ENCODE peak calls at places on chromosome 5, in eight cellular contexts. E is fibroblast of lung; G is colonic mucosa; C is gastrocnemius medialis; B is CD4-positive, alpha-beta T cell; T is pancreas; X is IMR-90; F is psoas muscle. A is an unnamed sample.

GRCh38 chr5:165130656-165131055 is 1625.2 kb downstream of the MAT2B start:
- DNase-seq in E (peak; percentile 16), G (no peak), C (no peak), B (no peak), T (no peak), X (peak; percentile 11), F (no peak), A (no peak)

GRCh38 chr5:89204766-89205165 is 321.8 kb upstream of the MEF2C start:
- DNase-seq in E (peak; percentile 40), G (no peak), C (no peak), B (no peak), T (no peak), X (no peak), F (no peak), A (no peak)

GRCh38 chr5:68883441-68883840 is 210.4 kb upstream of the SLC30A5 start:
- DNase-seq in E (no peak), G (no peak), C (no peak), B (no peak), T (peak; percentile 34), X (no peak), F (no peak), A (no peak)

GRCh38 chr5:39427225-39427624 is 2.4 kb upstream of the DAB2 start:
- DNase-seq in E (peak; percentile 30), G (no peak), C (no peak), B (no peak), T (no peak), X (peak; percentile 66), F (no peak), A (no peak)

GRCh38 chr5:32355694-32356093 is 43.0 kb upstream of the MTMR12 start:
- DNase-seq in E (peak; percentile 42), G (no peak), C (no peak), B (no peak), T (no peak), X (no peak), F (no peak), A (no peak)

GRCh38 chr5:41507501-41507900 is 2.9 kb downstream of the PLCXD3 start:
- DNase-seq in E (no peak), G (no peak), C (no peak), B (no peak), T (no peak), X (no peak), F (no peak), A (no peak)

GRCh38 chr5:22250528-22250927 is 602.6 kb downstream of the CDH12 start:
- DNase-seq in E (no peak), G (no peak), C (no peak), B (no peak), T (no peak), X (no peak), F (no peak), A (no peak)

GRCh38 chr5:89991592-89991991 is 418.0 kb downstream of the CETN3 start:
- DNase-seq in E (no peak), G (no peak), C (no peak), B (no peak), T (no peak), X (no peak), F (no peak), A (no peak)

GRCh38 chr5:81533629-81534480 is 139.9 kb upstream of the ACOT12 start:
- DNase-seq in E (no peak), G (no peak), C (no peak), B (no peak), T (no peak), X (no peak), F (no peak), A (no peak)

GRCh38 chr5:78726556-78726955 is 78.0 kb upstream of the LHFPL2 start:
- DNase-seq in E (no peak), G (no peak), C (no peak), B (no peak), T (no peak), X (peak; percentile 16), F (no peak), A (no peak)

GRCh38 chr5:32538031-32538547 is 47.3 kb upstream of the SUB1 start:
- DNase-seq in E (no peak), G (no peak), C (no peak), B (no peak), T (no peak), X (no peak), F (no peak), A (no peak)

GRCh38 chr5:172454355-172455086 is at the start of gene SH3PXD2B:
- DNase-seq in E (peak; percentile 77), G (peak; percentile 72), C (no peak), B (no peak), T (peak; percentile 88), X (no peak), F (peak; percentile 73), A (peak; percentile 66)

GRCh38 chr5:127997131-127997775 is 86.3 kb upstream of the SLC12A2 start:
- DNase-seq in E (no peak), G (no peak), C (no peak), B (no peak), T (no peak), X (no peak), F (no peak), A (no peak)

GRCh38 chr5:126624534-126624933 is 23.8 kb downstream of the PHAX start:
- DNase-seq in E (peak; percentile 85), G (no peak), C (no peak), B (no peak), T (no peak), X (peak; percentile 94), F (no peak), A (no peak)

GRCh38 chr5:45799388-45799787 is 103.2 kb upstream of the HCN1 start:
- DNase-seq in E (no peak), G (no peak), C (no peak), B (no peak), T (no peak), X (no peak), F (no peak), A (no peak)
- H3K9me3 ChIP-seq in E (no peaks in the 10 kb centered on the region), G (no peaks in the 10 kb centered on the region), C (no peaks in the 10 kb centered on the region), B (peaks cover 21% of the 10 kb centered on the region), T (no peaks in the 10 kb centered on the region), X (peaks cover 32% of the 10 kb centered on the region), F (peaks cover 11% of the 10 kb centered on the region), A (no peaks in the 10 kb centered on the region)

DNA sequence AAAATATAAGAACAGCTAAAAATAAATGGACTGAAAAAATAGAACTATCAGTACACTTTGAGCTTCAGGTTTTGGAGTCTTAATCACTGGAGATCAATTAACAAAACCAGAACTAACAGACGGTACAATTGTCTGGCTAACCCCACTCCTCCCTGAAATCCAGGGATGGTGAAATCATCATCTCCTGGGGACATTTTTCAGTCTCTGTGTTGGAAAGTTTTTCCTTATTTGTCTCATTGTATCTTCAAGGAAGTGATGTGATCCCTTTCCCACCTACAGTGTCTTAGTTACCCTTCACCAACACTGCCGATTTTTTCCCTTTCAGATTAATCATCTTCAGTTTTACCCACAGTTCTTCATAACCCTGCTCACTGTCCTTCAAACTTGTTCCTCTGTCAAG is 81.9 kb downstream of the MAP1B start:
- DNase-seq in E (no peak), G (no peak), C (no peak), B (no peak), T (no peak), X (no peak), F (no peak), A (no peak)
- H3K9me3 ChIP-seq in E (no peaks in the 10 kb centered on the region), G (no peaks in the 10 kb centered on the region), C (no peaks in the 10 kb centered on the region), B (no peaks in the 10 kb centered on the region), T (no peaks in the 10 kb centered on the region), X (no peaks in the 10 kb centered on the region), F (no peaks in the 10 kb centered on the region), A (no peaks in the 10 kb centered on the region)

GRCh38 chr5:25568989-25569625 is 924.3 kb upstream of the CDH10 start:
- DNase-seq in E (no peak), G (no peak), C (no peak), B (no peak), T (no peak), X (no peak), F (no peak), A (no peak)

GRCh38 chr5:25567881-25568280 is 923.1 kb upstream of the CDH10 start:
- DNase-seq in E (no peak), G (no peak), C (no peak), B (no peak), T (no peak), X (no peak), F (no peak), A (no peak)

GRCh38 chr5:25573691-25574090 is 928.9 kb upstream of the CDH10 start:
- DNase-seq in E (no peak), G (no peak), C (no peak), B (no peak), T (no peak), X (no peak), F (no peak), A (no peak)

GRCh38 chr5:25568294-25568693 is 923.5 kb upstream of the CDH10 start:
- DNase-seq in E (no peak), G (no peak), C (no peak), B (no peak), T (no peak), X (no peak), F (no peak), A (no peak)

GRCh38 chr5:25570067-25570583 is 925.3 kb upstream of the CDH10 start:
- DNase-seq in E (no peak), G (no peak), C (no peak), B (no peak), T (no peak), X (no peak), F (no peak), A (no peak)
- H3K9me3 ChIP-seq in E (no peaks in the 10 kb centered on the region), G (no peaks in the 10 kb centered on the region), C (no peaks in the 10 kb centered on the region), B (no peaks in the 10 kb centered on the region), T (no peaks in the 10 kb centered on the region), X (peaks cover 4% of the 10 kb centered on the region), F (no peaks in the 10 kb centered on the region), A (no peaks in the 10 kb centered on the region)

DNA sequence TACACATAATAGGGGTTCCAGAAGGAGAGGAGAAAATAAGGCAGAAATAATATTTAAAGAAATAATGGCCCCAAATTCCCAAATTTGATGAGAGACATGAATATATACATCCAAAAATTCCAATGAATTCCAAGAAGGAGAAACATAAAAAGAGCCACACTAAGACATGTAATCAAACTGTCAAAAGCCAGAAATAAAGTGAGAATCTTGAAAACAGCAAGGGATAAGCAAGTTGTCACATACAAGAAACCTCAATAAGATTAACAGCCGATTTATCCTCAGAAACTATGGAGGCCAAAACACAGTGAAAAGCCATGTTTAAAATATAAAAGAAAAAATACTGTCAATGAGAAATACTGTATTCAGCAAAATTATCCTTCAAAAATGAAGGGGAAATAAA is 14.5 kb downstream of the CATSPER3 start:
- DNase-seq in E (peak; percentile 7), G (no peak), C (no peak), B (no peak), T (no peak), X (no peak), F (no peak), A (no peak)
- H3K9me3 ChIP-seq in E (no peaks in the 10 kb centered on the region), G (no peaks in the 10 kb centered on the region), C (no peaks in the 10 kb centered on the region), B (peaks cover 28% of the 10 kb centered on the region), T (no peaks in the 10 kb centered on the region), X (peaks cover 10% of the 10 kb centered on the region), F (peaks cover 37% of the 10 kb centered on the region), A (no peaks in the 10 kb centered on the region)

A was measured in uterus.